ENCODE peak calls at places on chromosomes 11 and 22, in four cellular contexts. F is mesendoderm, Y is IMR-90, E is mesenchymal stem cell. D is an unnamed sample.

GRCh38 chr11:83480251-83480650 is 194.1 kb upstream of the CCDC90B start:
- DNase-seq in F (peak), Y (no peak), E (no peak), D (no peak)

GRCh38 chr11:62558669-62559068 is 12.1 kb upstream of the AHNAK start:
- DNase-seq in Y (no peak), F (no peak), E (no peak), D (no peak)

GRCh38 chr22:44620841-44621382 is 81.1 kb upstream of the PRR5 start:
- DNase-seq in Y (no peak), E (no peak), F (no peak), D (no peak)

GRCh38 chr22:49968831-49969661 is 8.5 kb downstream of the PIM3 start:
- DNase-seq in E (no peak), Y (no peak), F (no peak), D (no peak)

GRCh38 chr11:120952503-120953229 is 71.2 kb upstream of the TBCEL start:
- DNase-seq in F (peak), Y (peak), E (peak), D (peak)

GRCh38 chr22:41301085-41302015 is at the start of gene ZC3H7B:
- DNase-seq in F (peak), Y (peak), E (peak), D (peak)

GRCh38 chr22:42928969-42929837 is 72.1 kb upstream of the ARFGAP3 start:
- DNase-seq in E (peak), Y (no peak), F (no peak), D (no peak)

GRCh38 chr11:34266090-34266912 is 91.5 kb downstream of the ABTB2 start:
- DNase-seq in F (no peak), Y (peak), E (peak), D (no peak)

GRCh38 chr11:21622995-21623394 is 569.9 kb upstream of the ANO5 start:
- DNase-seq in Y (no peak), F (no peak), E (no peak), D (no peak)

GRCh38 chr11:27184458-27185312 is 144.1 kb downstream of the BBOX1 start:
- DNase-seq in F (peak), Y (no peak), E (no peak), D (no peak)

GRCh38 chr22:17368727-17369552 is at the start of gene CECR2:
- DNase-seq in Y (no peak), E (peak), F (peak), D (peak)

GRCh38 chr11:66286699-66287098 is 2.2 kb downstream of the YIF1A start:
- DNase-seq in Y (no peak), E (no peak), F (no peak), D (no peak)

GRCh38 chr22:40560551-40560950 is 76.0 kb downstream of the MRTFA start:
- DNase-seq in F (no peak), E (no peak), Y (peak), D (no peak)

GRCh38 chr11:111155021-111155420 is 90.5 kb upstream of the POU2AF2 start:
- DNase-seq in Y (peak), E (peak), F (no peak), D (no peak)

GRCh38 chr11:124877631-124878496 is 12.6 kb downstream of the ROBO3 start:
- DNase-seq in E (no peak), F (no peak), Y (no peak), D (no peak)

GRCh38 chr22:23556026-23556620 is 24.0 kb downstream of the IGLL1 start:
- DNase-seq in E (no peak), F (no peak), Y (no peak), D (no peak)

GRCh38 chr22:39348909-39349505 is 784 bp upstream of the SYNGR1 start:
- DNase-seq in Y (no peak), E (no peak), F (no peak), D (no peak)

GRCh38 chr22:17366329-17366728 is 2.9 kb upstream of the CECR2 start:
- DNase-seq in Y (no peak), F (no peak), E (no peak), D (no peak)

GRCh38 chr22:30429887-30430286 is 4.3 kb downstream of the MTFP1 start:
- DNase-seq in E (no peak), F (peak), Y (no peak), D (no peak)

GRCh38 chr22:29765905-29766631 is 739 bp downstream of the ZMAT5 start:
- DNase-seq in Y (no peak), E (no peak), F (no peak), D (peak)

GRCh38 chr11:102623998-102624397 is 1.1 kb downstream of the MMP20 start:
- DNase-seq in F (no peak), E (no peak), Y (no peak), D (no peak)

GRCh38 chr11:113384551-113384950 is 3.0 kb upstream of the ANKK1 start:
- DNase-seq in E (peak), F (peak), Y (peak), D (no peak)

GRCh38 chr22:25692965-25693565 is 48.9 kb upstream of the MYO18B start:
- DNase-seq in F (no peak), Y (no peak), E (no peak), D (no peak)

GRCh38 chr22:39179401-39179827 is 26.9 kb upstream of the CBX7 start:
- DNase-seq in Y (no peak), F (peak), E (no peak), D (no peak)

GRCh38 chr11:104352036-104352435 is 188.1 kb upstream of the PDGFD start:
- DNase-seq in Y (no peak), E (no peak), F (no peak), D (no peak)

GRCh38 chr22:47297261-47298016 is 535.0 kb downstream of the TBC1D22A start:
- DNase-seq in F (no peak), E (no peak), Y (no peak), D (no peak)

GRCh38 chr11:69840371-69841169 is 21.4 kb upstream of the FGF3 start:
- DNase-seq in E (no peak), F (no peak), Y (no peak), D (no peak)

GRCh38 chr22:30205281-30206115 is 41.1 kb downstream of the LIF start:
- DNase-seq in Y (peak), F (peak), E (peak), D (no peak)

GRCh38 chr11:73287400-73288101 is 15.4 kb downstream of the P2RY6 start:
- DNase-seq in F (no peak), E (no peak), Y (no peak), D (no peak)

GRCh38 chr22:37232140-37232998 is 11.7 kb downstream of the RAC2 start:
- DNase-seq in F (no peak), Y (no peak), E (no peak), D (no peak)

GRCh38 chr11:73257342-73258103 is 14.6 kb upstream of the P2RY6 start:
- DNase-seq in F (peak), Y (peak), E (peak), D (no peak)

GRCh38 chr22:22890085-22890484 is 2.5 kb downstream of the IGLL5 start:
- DNase-seq in Y (no peak), E (no peak), F (no peak), D (no peak)

GRCh38 chr11:130188585-130189347 is 29.2 kb downstream of the ST14 start:
- DNase-seq in Y (no peak), F (no peak), E (no peak), D (no peak)
- H3K23ac ChIP-seq in Y (no peak), F (no peak), E (no peak), D (peak)

DNA sequence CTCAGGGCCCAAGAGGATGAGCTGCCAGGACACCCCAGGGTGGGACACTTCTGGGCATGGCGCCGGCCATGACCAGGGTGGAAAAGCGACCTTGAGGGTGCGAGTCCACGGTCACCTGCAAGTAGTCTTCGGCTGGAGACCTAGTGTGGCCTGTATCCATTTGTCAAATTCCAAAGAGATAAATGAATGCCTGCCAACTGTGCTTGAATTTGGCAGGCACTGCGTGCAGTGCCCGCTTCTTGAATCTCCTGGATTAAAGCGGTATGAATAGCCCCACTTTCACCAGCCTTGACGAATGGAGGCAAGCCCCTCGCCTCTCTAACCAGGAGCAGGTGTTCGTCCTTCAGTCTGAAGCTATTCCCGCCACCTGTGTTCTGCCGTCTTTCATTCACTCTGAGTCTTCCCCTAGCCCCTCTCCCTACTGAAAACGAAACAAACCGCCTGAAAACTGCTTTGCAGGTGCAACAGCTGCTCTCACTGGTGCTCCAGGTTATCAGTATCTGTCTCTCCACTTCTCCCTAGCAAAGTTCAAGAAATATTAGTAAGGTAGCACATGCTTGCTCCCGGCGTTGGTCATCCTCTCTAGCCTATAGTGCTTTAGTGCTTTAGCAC is 11.2 kb downstream of the NLRP14 start:
- DNase-seq in Y (no peak), F (no peak), E (no peak), D (no peak)
- H3K23ac ChIP-seq in Y (no peak), F (no peak), E (no peak), D (no peak)

GRCh38 chr11:1745701-1746320 is 4.6 kb downstream of the IFITM10 start:
- DNase-seq in Y (no peak), E (no peak), F (no peak), D (no peak)
- H3K23ac ChIP-seq in Y (no peak), E (no peak), F (no peak), D (peak)

GRCh38 chr22:26766510-26767350 is 109.3 kb downstream of the MIAT start:
- DNase-seq in E (no peak), Y (no peak), F (no peak), D (no peak)

GRCh38 chr22:26767351-26767970 is 110.1 kb downstream of the MIAT start:
- DNase-seq in Y (no peak), F (no peak), E (no peak), D (no peak)

GRCh38 chr22:26762503-26763170 is 105.2 kb downstream of the MIAT start:
- DNase-seq in Y (no peak), F (no peak), E (no peak), D (no peak)

GRCh38 chr22:26768986-26769385 is 111.6 kb downstream of the MIAT start:
- DNase-seq in Y (no peak), F (no peak), E (no peak), D (no peak)

DNA sequence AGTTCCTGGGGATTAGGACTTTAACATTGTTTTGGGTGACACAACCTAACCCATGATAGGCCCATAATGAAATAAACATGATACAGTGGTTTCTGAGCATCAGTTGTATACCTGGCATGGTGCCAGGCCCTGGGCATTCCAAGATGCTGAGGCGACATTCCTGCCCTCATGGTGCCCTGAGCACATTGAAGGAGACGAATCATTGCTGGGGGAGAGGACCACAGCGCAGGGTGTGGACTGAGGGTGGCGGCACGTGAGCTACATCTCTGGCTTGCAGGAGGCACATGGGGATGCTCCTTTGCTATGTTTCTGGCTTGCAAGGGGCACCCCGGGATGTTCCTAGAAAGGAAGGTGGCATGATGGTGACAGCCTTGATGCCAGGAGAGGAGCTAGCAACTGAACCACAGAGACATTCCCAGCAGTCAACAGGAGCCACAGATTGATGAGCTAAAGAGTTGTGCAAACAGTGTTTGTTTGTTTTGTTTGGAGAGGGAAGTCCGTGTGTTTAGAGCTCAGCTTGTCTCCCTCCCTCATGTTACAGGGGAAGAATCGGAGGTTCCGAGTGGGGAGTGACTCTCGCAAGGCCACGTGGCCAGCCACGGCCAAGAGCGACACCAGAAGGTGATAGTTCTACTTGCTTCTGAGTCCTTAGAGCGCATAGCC is 106.4 kb downstream of the MIAT start:
- DNase-seq in F (no peak), E (peak), Y (peak), D (no peak)
- H3K23ac ChIP-seq in F (no peak), E (no peak), Y (no peak), D (peak)

D was measured in neuronal stem cell.